ENCODE peak calls at places on chromosome 14, in five cellular contexts. One of them, this sample, is unnamed.

GRCh38 chr14:50025776-50026175 is 90.6 kb downstream of the VCPKMT start:
- DNase-seq in hepatocyte: no peak
- DNase-seq in endothelial cell of umbilical vein: no peak
- DNase-seq in SK-N-SH: no peak
- DNase-seq in GM12878: no peak
- DNase-seq in this sample: no peak

GRCh38 chr14:99093532-99094517 is 178.2 kb downstream of the BCL11B start:
- DNase-seq in hepatocyte: no peak
- DNase-seq in endothelial cell of umbilical vein: no peak
- DNase-seq in SK-N-SH: no peak
- DNase-seq in GM12878: no peak
- DNase-seq in this sample: peak; percentile 11

GRCh38 chr14:35944847-35945246 is 118.7 kb downstream of the BRMS1L start:
- DNase-seq in hepatocyte: peak; percentile 20
- DNase-seq in endothelial cell of umbilical vein: no peak
- DNase-seq in SK-N-SH: peak; percentile 17
- DNase-seq in GM12878: no peak
- DNase-seq in this sample: no peak

GRCh38 chr14:105863296-105864108 is 337.1 kb downstream of the TMEM121 start:
- DNase-seq in hepatocyte: no peak
- DNase-seq in endothelial cell of umbilical vein: no peak
- DNase-seq in SK-N-SH: no peak
- DNase-seq in GM12878: no peak
- DNase-seq in this sample: no peak

GRCh38 chr14:100332797-100333196 is 9.7 kb downstream of the SLC25A47 start:
- DNase-seq in hepatocyte: no peak
- DNase-seq in endothelial cell of umbilical vein: no peak
- DNase-seq in SK-N-SH: no peak
- DNase-seq in GM12878: no peak
- DNase-seq in this sample: no peak

GRCh38 chr14:104213301-104214034 is 75.1 kb downstream of the KIF26A start:
- DNase-seq in hepatocyte: no peak
- DNase-seq in endothelial cell of umbilical vein: no peak
- DNase-seq in SK-N-SH: no peak
- DNase-seq in GM12878: no peak
- DNase-seq in this sample: no peak

GRCh38 chr14:79972230-79972629 is 239.1 kb downstream of the DIO2 start:
- DNase-seq in hepatocyte: no peak
- DNase-seq in endothelial cell of umbilical vein: no peak
- DNase-seq in SK-N-SH: no peak
- DNase-seq in GM12878: no peak
- DNase-seq in this sample: no peak

GRCh38 chr14:96705422-96706092 is 91.6 kb upstream of the VRK1 start:
- DNase-seq in hepatocyte: no peak
- DNase-seq in endothelial cell of umbilical vein: no peak
- DNase-seq in SK-N-SH: no peak
- DNase-seq in GM12878: no peak
- DNase-seq in this sample: no peak

GRCh38 chr14:104222396-104223036 is 84.1 kb downstream of the KIF26A start:
- DNase-seq in hepatocyte: no peak
- DNase-seq in endothelial cell of umbilical vein: no peak
- DNase-seq in SK-N-SH: no peak
- DNase-seq in GM12878: no peak
- DNase-seq in this sample: no peak

GRCh38 chr14:104306450-104307040 is 168.2 kb downstream of the KIF26A start:
- DNase-seq in hepatocyte: no peak
- DNase-seq in endothelial cell of umbilical vein: no peak
- DNase-seq in SK-N-SH: no peak
- DNase-seq in GM12878: no peak
- DNase-seq in this sample: no peak

GRCh38 chr14:89598548-89599186 is 181.6 kb upstream of the FOXN3 start:
- DNase-seq in hepatocyte: no peak
- DNase-seq in endothelial cell of umbilical vein: no peak
- DNase-seq in SK-N-SH: no peak
- DNase-seq in GM12878: no peak
- DNase-seq in this sample: no peak

GRCh38 chr14:21251215-21251614 is 18.0 kb downstream of the HNRNPC start:
- DNase-seq in hepatocyte: no peak
- DNase-seq in endothelial cell of umbilical vein: no peak
- DNase-seq in SK-N-SH: no peak
- DNase-seq in GM12878: no peak
- DNase-seq in this sample: no peak

GRCh38 chr14:104143071-104143470 is 4.7 kb downstream of the KIF26A start:
- DNase-seq in hepatocyte: no peak
- DNase-seq in endothelial cell of umbilical vein: no peak
- DNase-seq in SK-N-SH: peak; percentile 14
- DNase-seq in GM12878: no peak
- DNase-seq in this sample: no peak

GRCh38 chr14:100221419-100222218 is 17.3 kb upstream of the YY1 start:
- DNase-seq in hepatocyte: peak; percentile 80
- DNase-seq in endothelial cell of umbilical vein: peak; percentile 66
- DNase-seq in SK-N-SH: no peak
- DNase-seq in GM12878: no peak
- DNase-seq in this sample: peak; percentile 66

GRCh38 chr14:27929823-27930347 is 836.7 kb upstream of the FOXG1 start:
- DNase-seq in hepatocyte: no peak
- DNase-seq in endothelial cell of umbilical vein: no peak
- DNase-seq in SK-N-SH: no peak
- DNase-seq in GM12878: no peak
- DNase-seq in this sample: no peak

GRCh38 chr14:55957950-55958349 is 160.3 kb upstream of the PELI2 start:
- DNase-seq in hepatocyte: no peak
- DNase-seq in endothelial cell of umbilical vein: no peak
- DNase-seq in SK-N-SH: no peak
- DNase-seq in GM12878: no peak
- DNase-seq in this sample: peak; percentile 92

GRCh38 chr14:53845813-53846693 is 110.6 kb downstream of the BMP4 start:
- DNase-seq in hepatocyte: peak; percentile 32
- DNase-seq in endothelial cell of umbilical vein: no peak
- DNase-seq in SK-N-SH: no peak
- DNase-seq in GM12878: no peak
- DNase-seq in this sample: no peak

GRCh38 chr14:78363008-78363407 is 192.8 kb downstream of the NRXN3 start:
- DNase-seq in hepatocyte: no peak
- DNase-seq in endothelial cell of umbilical vein: no peak
- DNase-seq in SK-N-SH: no peak
- DNase-seq in GM12878: no peak
- DNase-seq in this sample: no peak

GRCh38 chr14:28773917-28774691 is 7.5 kb downstream of the FOXG1 start:
- DNase-seq in hepatocyte: peak; percentile 37
- DNase-seq in endothelial cell of umbilical vein: no peak
- DNase-seq in SK-N-SH: no peak
- DNase-seq in GM12878: no peak
- DNase-seq in this sample: no peak

GRCh38 chr14:79256311-79256879 is 954.9 kb downstream of the DIO2 start:
- DNase-seq in hepatocyte: no peak
- DNase-seq in endothelial cell of umbilical vein: no peak
- DNase-seq in SK-N-SH: no peak
- DNase-seq in GM12878: no peak
- DNase-seq in this sample: no peak

GRCh38 chr14:38233218-38233617 is 22.7 kb downstream of the CLEC14A start:
- DNase-seq in hepatocyte: no peak
- DNase-seq in endothelial cell of umbilical vein: no peak
- DNase-seq in SK-N-SH: no peak
- DNase-seq in GM12878: no peak
- DNase-seq in this sample: no peak

GRCh38 chr14:100904307-100905019 is 941 bp upstream of the RTL1 start:
- DNase-seq in hepatocyte: peak; percentile 72
- DNase-seq in endothelial cell of umbilical vein: no peak
- DNase-seq in SK-N-SH: peak; percentile 83
- DNase-seq in GM12878: no peak
- DNase-seq in this sample: peak; percentile 73

GRCh38 chr14:69879175-69880047 is at the start of gene SMOC1:
- DNase-seq in hepatocyte: peak; percentile 80
- DNase-seq in endothelial cell of umbilical vein: peak; percentile 57
- DNase-seq in SK-N-SH: peak; percentile 87
- DNase-seq in GM12878: no peak
- DNase-seq in this sample: peak; percentile 81

GRCh38 chr14:104187931-104188726 is 49.7 kb downstream of the KIF26A start:
- DNase-seq in hepatocyte: no peak
- DNase-seq in endothelial cell of umbilical vein: no peak
- DNase-seq in SK-N-SH: no peak
- DNase-seq in GM12878: no peak
- DNase-seq in this sample: no peak

GRCh38 chr14:85523624-85524023 is 6.3 kb upstream of the FLRT2 start:
- DNase-seq in hepatocyte: no peak
- DNase-seq in endothelial cell of umbilical vein: no peak
- DNase-seq in SK-N-SH: no peak
- DNase-seq in GM12878: no peak
- DNase-seq in this sample: no peak

GRCh38 chr14:25833341-25834121 is 764.3 kb downstream of the NOVA1 start:
- DNase-seq in hepatocyte: peak; percentile 72
- DNase-seq in endothelial cell of umbilical vein: peak; percentile 46
- DNase-seq in SK-N-SH: peak; percentile 3
- DNase-seq in GM12878: no peak
- DNase-seq in this sample: peak; percentile 50

GRCh38 chr14:85528080-85528881 is 1.7 kb upstream of the FLRT2 start:
- DNase-seq in hepatocyte: peak; percentile 81
- DNase-seq in endothelial cell of umbilical vein: peak; percentile 94
- DNase-seq in SK-N-SH: no peak
- DNase-seq in GM12878: no peak
- DNase-seq in this sample: peak; percentile 51

GRCh38 chr14:21133896-21134295 is 22.0 kb downstream of the OR5AU1 start:
- DNase-seq in hepatocyte: no peak
- DNase-seq in endothelial cell of umbilical vein: no peak
- DNase-seq in SK-N-SH: no peak
- DNase-seq in GM12878: no peak
- DNase-seq in this sample: no peak

GRCh38 chr14:50061664-50062437 is 54.5 kb downstream of the VCPKMT start:
- DNase-seq in hepatocyte: peak; percentile 62
- DNase-seq in endothelial cell of umbilical vein: peak; percentile 58
- DNase-seq in SK-N-SH: peak; percentile 83
- DNase-seq in GM12878: peak; percentile 84
- DNase-seq in this sample: no peak

GRCh38 chr14:36773136-36773540 is 111.5 kb downstream of the PAX9 start:
- DNase-seq in hepatocyte: peak; percentile 49
- DNase-seq in endothelial cell of umbilical vein: no peak
- DNase-seq in SK-N-SH: no peak
- DNase-seq in GM12878: no peak
- DNase-seq in this sample: no peak

GRCh38 chr14:91867316-91867988 is at the start of gene TC2N:
- DNase-seq in hepatocyte: no peak
- DNase-seq in endothelial cell of umbilical vein: no peak
- DNase-seq in SK-N-SH: no peak
- DNase-seq in GM12878: no peak
- DNase-seq in this sample: no peak

GRCh38 chr14:33762462-33762861 is 188.4 kb downstream of the EGLN3 start:
- DNase-seq in hepatocyte: no peak
- DNase-seq in endothelial cell of umbilical vein: peak; percentile 75
- DNase-seq in SK-N-SH: no peak
- DNase-seq in GM12878: no peak
- DNase-seq in this sample: no peak

GRCh38 chr14:75452900-75453816 is 25.3 kb downstream of the JDP2 start:
- DNase-seq in hepatocyte: peak; percentile 83
- DNase-seq in endothelial cell of umbilical vein: peak; percentile 45
- DNase-seq in SK-N-SH: peak; percentile 39
- DNase-seq in GM12878: no peak
- DNase-seq in this sample: peak; percentile 89

GRCh38 chr14:97155814-97156213 is 358.6 kb downstream of the VRK1 start:
- DNase-seq in hepatocyte: no peak
- DNase-seq in endothelial cell of umbilical vein: no peak
- DNase-seq in SK-N-SH: no peak
- DNase-seq in GM12878: no peak
- DNase-seq in this sample: no peak

GRCh38 chr14:65308536-65308935 is 104.0 kb upstream of the FUT8 start:
- DNase-seq in hepatocyte: no peak
- DNase-seq in endothelial cell of umbilical vein: no peak
- DNase-seq in SK-N-SH: no peak
- DNase-seq in GM12878: no peak
- DNase-seq in this sample: no peak
- H3K4me2 ChIP-seq in hepatocyte: no peak overlapping the region
- H3K4me2 ChIP-seq in endothelial cell of umbilical vein: no peak overlapping the region
- H3K4me2 ChIP-seq in SK-N-SH: no peak overlapping the region
- H3K4me2 ChIP-seq in GM12878: no peak overlapping the region
- H3K4me2 ChIP-seq in this sample: no peak overlapping the region

GRCh38 chr14:59127437-59127732 is 61.1 kb upstream of the DAAM1 start:
- DNase-seq in hepatocyte: no peak
- DNase-seq in endothelial cell of umbilical vein: no peak
- DNase-seq in SK-N-SH: no peak
- DNase-seq in GM12878: no peak
- DNase-seq in this sample: no peak
- H3K4me2 ChIP-seq in hepatocyte: no peak overlapping the region
- H3K4me2 ChIP-seq in endothelial cell of umbilical vein: no peak overlapping the region
- H3K4me2 ChIP-seq in SK-N-SH: no peak overlapping the region
- H3K4me2 ChIP-seq in GM12878: no peak overlapping the region
- H3K4me2 ChIP-seq in this sample: no peak overlapping the region

GRCh38 chr14:32186248-32186647 is 15.6 kb upstream of the RNU6-7 start:
- DNase-seq in hepatocyte: no peak
- DNase-seq in endothelial cell of umbilical vein: no peak
- DNase-seq in SK-N-SH: no peak
- DNase-seq in GM12878: no peak
- DNase-seq in this sample: no peak

GRCh38 chr14:32185097-32185496 is 16.7 kb upstream of the RNU6-7 start:
- DNase-seq in hepatocyte: no peak
- DNase-seq in endothelial cell of umbilical vein: no peak
- DNase-seq in SK-N-SH: no peak
- DNase-seq in GM12878: no peak
- DNase-seq in this sample: no peak

GRCh38 chr14:32183151-32184048 is 18.4 kb upstream of the RNU6-7 start:
- DNase-seq in hepatocyte: no peak
- DNase-seq in endothelial cell of umbilical vein: no peak
- DNase-seq in SK-N-SH: no peak
- DNase-seq in GM12878: no peak
- DNase-seq in this sample: no peak
- H3K4me2 ChIP-seq in hepatocyte: peak overlapping the region; percentile 4
- H3K4me2 ChIP-seq in endothelial cell of umbilical vein: no peak overlapping the region
- H3K4me2 ChIP-seq in SK-N-SH: no peak overlapping the region
- H3K4me2 ChIP-seq in GM12878: no peak overlapping the region
- H3K4me2 ChIP-seq in this sample: no peak overlapping the region

GRCh38 chr14:24094839-24095195 is 706 bp downstream of the PCK2 start:
- DNase-seq in hepatocyte: no peak
- DNase-seq in endothelial cell of umbilical vein: no peak
- DNase-seq in SK-N-SH: no peak
- DNase-seq in GM12878: no peak
- DNase-seq in this sample: no peak

GRCh38 chr14:24093901-24094838 is at the start of gene PCK2:
- DNase-seq in hepatocyte: peak; percentile 95
- DNase-seq in endothelial cell of umbilical vein: peak; percentile 72
- DNase-seq in SK-N-SH: peak; percentile 97
- DNase-seq in GM12878: no peak
- DNase-seq in this sample: peak; percentile 81

GRCh38 chr14:24089890-24090289 is 4.2 kb upstream of the PCK2 start:
- DNase-seq in hepatocyte: no peak
- DNase-seq in endothelial cell of umbilical vein: no peak
- DNase-seq in SK-N-SH: no peak
- DNase-seq in GM12878: no peak
- DNase-seq in this sample: no peak

GRCh38 chr14:24092960-24093900 is 881 bp upstream of the PCK2 start:
- DNase-seq in hepatocyte: peak; percentile 4
- DNase-seq in endothelial cell of umbilical vein: no peak
- DNase-seq in SK-N-SH: no peak
- DNase-seq in GM12878: no peak
- DNase-seq in this sample: no peak

GRCh38 chr14:24092110-24092959 is 1.8 kb upstream of the PCK2 start:
- DNase-seq in hepatocyte: peak; percentile 38
- DNase-seq in endothelial cell of umbilical vein: no peak
- DNase-seq in SK-N-SH: no peak
- DNase-seq in GM12878: no peak
- DNase-seq in this sample: no peak
- H3K4me2 ChIP-seq in hepatocyte: no peak overlapping the region
- H3K4me2 ChIP-seq in endothelial cell of umbilical vein: no peak overlapping the region
- H3K4me2 ChIP-seq in SK-N-SH: no peak overlapping the region
- H3K4me2 ChIP-seq in GM12878: no peak overlapping the region
- H3K4me2 ChIP-seq in this sample: no peak overlapping the region

This sample was measured in neuronal stem cell.